ENCODE peak calls at places on chromosomes 6 and 20, in ten cellular contexts. Z is mammary epithelial cell, A is SJSA1, U is A549, Q is heart right ventricle, G is mesendoderm, D is NT2/D1, B is transverse colon, V is lower lobe of right lung, I is tibial nerve. P is an unnamed sample.

GRCh38 chr20:5864873-5865582 is 85.3 kb downstream of the TRMT6 start:
- DNase-seq in Z (peak; percentile 48), A (no peak), U (no peak), Q (no peak), G (no peak), D (no peak), B (no peak), V (no peak), I (no peak), P (no peak)

GRCh38 chr6:134683783-134684765 is 265.8 kb downstream of the ALDH8A1 start:
- DNase-seq in Z (peak; percentile 53), A (no peak), U (no peak), Q (no peak), G (no peak), D (no peak), B (no peak), V (no peak), I (no peak), P (no peak)

GRCh38 chr6:34537922-34538550 is 18.1 kb downstream of the SPDEF start:
- DNase-seq in Z (no peak), A (no peak), U (no peak), Q (no peak), G (no peak), D (no peak), B (no peak), V (no peak), I (no peak), P (no peak)

GRCh38 chr6:161635975-161636374 is 362.1 kb upstream of the AGPAT4 start:
- DNase-seq in Z (no peak), A (no peak), U (no peak), Q (no peak), G (no peak), D (no peak), B (no peak), V (no peak), I (no peak), P (no peak)

GRCh38 chr6:138494312-138494711 is 5.0 kb downstream of the NHSL1 start:
- DNase-seq in Z (no peak), A (no peak), U (no peak), Q (no peak), G (no peak), D (no peak), B (no peak), V (no peak), I (no peak), P (no peak)

GRCh38 chr6:161194374-161194773 is 79.5 kb downstream of the AGPAT4 start:
- DNase-seq in Z (no peak), A (no peak), U (no peak), Q (no peak), G (no peak), D (no peak), B (no peak), V (no peak), I (no peak), P (no peak)

GRCh38 chr20:36097331-36097730 is 57.2 kb upstream of the EPB41L1 start:
- DNase-seq in Z (peak; percentile 34), A (peak; percentile 53), U (no peak), Q (no peak), G (peak; percentile 29), D (no peak), B (peak; percentile 64), V (no peak), I (no peak), P (no peak)

GRCh38 chr6:117188627-117189201 is 76.6 kb upstream of the VGLL2 start:
- DNase-seq in Z (no peak), A (peak; percentile 38), U (no peak), Q (no peak), G (peak; percentile 22), D (no peak), B (no peak), V (no peak), I (no peak), P (no peak)

GRCh38 chr6:129510930-129511329 is 199.0 kb downstream of the ARHGAP18 start:
- DNase-seq in Z (no peak), A (peak; percentile 79), U (no peak), Q (no peak), G (no peak), D (no peak), B (no peak), V (no peak), I (no peak), P (no peak)

GRCh38 chr20:46088409-46089075 is 1.2 kb downstream of the NCOA5 start:
- DNase-seq in Z (peak; percentile 47), A (peak; percentile 24), U (peak; percentile 10), Q (no peak), G (no peak), D (no peak), B (no peak), V (no peak), I (no peak), P (no peak)

GRCh38 chr6:136609878-136610706 is 59.9 kb upstream of the MAP7 start:
- DNase-seq in Z (peak; percentile 99), A (peak; percentile 98), U (peak; percentile 83), Q (no peak), G (peak; percentile 87), D (no peak), B (peak; percentile 72), V (peak; percentile 63), I (no peak), P (peak; percentile 66)

DNA sequence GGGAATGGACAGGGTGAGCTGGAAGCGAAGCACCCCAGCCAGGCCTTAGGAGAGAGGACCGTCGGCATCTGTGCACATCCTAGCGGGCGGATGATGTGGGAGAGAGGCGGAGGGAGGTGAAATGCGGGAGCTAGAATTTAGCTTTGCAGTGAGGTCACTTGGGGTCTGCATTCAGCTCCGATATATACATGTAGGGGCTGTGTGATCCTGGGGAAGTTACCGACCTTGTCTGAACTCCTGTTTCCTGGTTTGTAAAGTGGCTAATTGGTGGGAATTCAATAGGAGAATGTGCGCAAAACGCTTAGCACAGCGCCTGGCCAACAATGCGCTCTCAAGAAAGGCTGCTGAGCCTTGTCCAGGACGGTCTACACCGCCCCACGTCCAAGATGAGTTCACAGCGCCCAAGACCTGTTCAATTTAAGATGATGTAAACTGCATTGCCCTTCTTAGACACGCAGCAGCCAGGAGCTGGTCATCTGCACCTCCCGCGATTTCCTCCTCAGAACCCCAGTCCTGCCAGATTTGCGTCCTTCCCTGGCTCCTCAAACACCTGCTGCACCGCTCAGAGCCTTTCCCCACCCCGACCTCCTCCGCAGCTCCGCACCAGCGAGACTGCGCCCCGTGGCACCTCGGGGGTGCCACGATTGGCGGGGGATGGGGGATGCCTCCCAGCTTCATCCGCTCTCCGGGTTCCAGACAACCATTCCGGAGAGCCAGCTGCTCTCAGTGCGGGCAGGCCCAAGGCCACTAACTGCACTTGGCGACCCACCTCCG is 6.8 kb upstream of the TFAP2A start:
- DNase-seq in Z (no peak), A (no peak), U (no peak), Q (no peak), G (no peak), D (no peak), B (no peak), V (no peak), I (no peak), P (no peak)
- H3K4me1 ChIP-seq in Z (peaks cover 35% of the 10 kb centered on the region), A (peaks cover 10% of the 10 kb centered on the region), U (peaks cover 14% of the 10 kb centered on the region), Q (peaks cover 35% of the 10 kb centered on the region), G (peaks cover 19% of the 10 kb centered on the region), D (peaks cover 20% of the 10 kb centered on the region), B (no peaks in the 10 kb centered on the region), V (peaks cover 16% of the 10 kb centered on the region), I (peaks cover 9% of the 10 kb centered on the region), P (peaks cover 6% of the 10 kb centered on the region)

GRCh38 chr6:15320683-15321082 is 74.8 kb downstream of the JARID2 start:
- DNase-seq in Z (peak; percentile 27), A (no peak), U (no peak), Q (no peak), G (no peak), D (no peak), B (no peak), V (no peak), I (no peak), P (no peak)

GRCh38 chr6:15317251-15317650 is 71.4 kb downstream of the JARID2 start:
- DNase-seq in Z (no peak), A (no peak), U (no peak), Q (no peak), G (no peak), D (no peak), B (no peak), V (no peak), I (no peak), P (no peak)

GRCh38 chr6:15319677-15320076 is 73.8 kb downstream of the JARID2 start:
- DNase-seq in Z (no peak), A (no peak), U (no peak), Q (no peak), G (no peak), D (no peak), B (no peak), V (no peak), I (no peak), P (no peak)

GRCh38 chr6:15316754-15317153 is 70.9 kb downstream of the JARID2 start:
- DNase-seq in Z (no peak), A (no peak), U (no peak), Q (no peak), G (no peak), D (no peak), B (no peak), V (no peak), I (no peak), P (no peak)

GRCh38 chr6:15317934-15318902 is 72.3 kb downstream of the JARID2 start:
- DNase-seq in Z (no peak), A (peak; percentile 82), U (no peak), Q (no peak), G (peak; percentile 71), D (no peak), B (no peak), V (no peak), I (no peak), P (no peak)
- H3K4me1 ChIP-seq in Z (peaks cover 14% of the 10 kb centered on the region), A (peaks cover 33% of the 10 kb centered on the region), U (peaks cover 22% of the 10 kb centered on the region), Q (peaks cover 43% of the 10 kb centered on the region), G (no peaks in the 10 kb centered on the region), D (peaks cover 13% of the 10 kb centered on the region), B (no peaks in the 10 kb centered on the region), V (peaks cover 9% of the 10 kb centered on the region), I (peaks cover 38% of the 10 kb centered on the region), P (peaks cover 9% of the 10 kb centered on the region)

DNA sequence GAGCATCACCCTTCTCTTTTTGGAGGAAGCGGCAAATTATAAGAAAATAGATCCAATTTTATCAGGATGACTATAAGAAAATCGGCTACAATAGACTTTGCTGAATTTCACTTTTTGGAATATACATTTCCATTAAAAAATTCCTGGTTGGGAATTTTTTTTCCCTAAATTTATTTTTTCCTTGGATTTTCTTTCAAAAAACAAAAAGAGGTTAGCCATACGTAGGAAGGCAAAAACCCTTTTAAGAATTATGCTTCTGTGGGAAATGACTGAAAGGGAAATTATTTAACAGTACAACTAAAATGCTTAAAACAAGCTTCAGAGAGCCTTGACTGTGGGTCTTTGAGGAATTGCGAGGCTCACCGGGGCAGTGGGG is 86.9 kb downstream of the SLC22A23 start:
- DNase-seq in Z (no peak), A (no peak), U (no peak), Q (no peak), G (no peak), D (no peak), B (no peak), V (no peak), I (no peak), P (no peak)
- H3K4me1 ChIP-seq in Z (no peaks in the 10 kb centered on the region), A (no peaks in the 10 kb centered on the region), U (peaks cover 34% of the 10 kb centered on the region), Q (peaks cover 11% of the 10 kb centered on the region), G (peaks cover 2% of the 10 kb centered on the region), D (peaks cover 4% of the 10 kb centered on the region), B (peaks cover 7% of the 10 kb centered on the region), V (peaks cover 6% of the 10 kb centered on the region), I (peaks cover 7% of the 10 kb centered on the region), P (no peaks in the 10 kb centered on the region)

DNA sequence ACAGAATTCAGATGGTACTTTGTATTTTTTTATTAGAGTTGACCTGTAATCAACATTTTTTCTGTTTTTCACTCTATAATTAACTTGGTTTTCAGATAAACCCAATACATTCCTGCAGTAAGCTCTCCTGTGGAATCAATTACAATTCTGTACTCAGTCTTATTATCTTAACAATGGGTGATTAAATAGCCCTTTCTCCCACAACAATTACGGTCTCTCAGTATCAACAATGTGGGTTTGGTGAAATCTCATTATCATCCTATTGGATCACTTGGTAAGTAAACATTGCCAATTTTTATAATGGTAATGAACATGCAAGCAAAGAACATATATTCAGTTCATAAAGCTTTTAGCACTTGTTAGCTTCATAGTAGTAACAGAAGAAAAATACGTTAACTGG is 438.9 kb upstream of the EPHA7 start:
- DNase-seq in Z (no peak), A (no peak), U (no peak), Q (no peak), G (peak; percentile 22), D (peak; percentile 3), B (no peak), V (no peak), I (no peak), P (no peak)
- H3K4me1 ChIP-seq in Z (no peaks in the 10 kb centered on the region), A (no peaks in the 10 kb centered on the region), U (no peaks in the 10 kb centered on the region), Q (no peaks in the 10 kb centered on the region), G (no peaks in the 10 kb centered on the region), D (no peaks in the 10 kb centered on the region), B (no peaks in the 10 kb centered on the region), V (no peaks in the 10 kb centered on the region), I (no peaks in the 10 kb centered on the region), P (no peaks in the 10 kb centered on the region)

P was measured in thoracic aorta.